ENCODE peak calls at places on chromosomes 12 and 14, in ten cellular contexts. P is kidney tubule cell; F is EH; W is cerebellar cortex; Q is COR-L47; L is activated T-cell treated with anti-CD3 and anti-CD28 coated beads, Interleukin-2, amount 50 U/mL, for 72 hours; D is HT1080; G is mucosa of gallbladder; H is anterior cingulate cortex; J is stimulated activated CD4-positive, alpha-beta T cell treated with anti-CD3 and anti-CD28 coated beads, Interleukin-4, amount 100 ng/mL, for 4 hours. O is an unnamed sample.

GRCh38 chr14:89040438-89041244 is 216.2 kb downstream of the TTC8 start:
- DNase-seq in H (peak; percentile 87), J (peak; percentile 65), L (peak; percentile 87), D (peak; percentile 91), G (peak; percentile 88), Q (peak; percentile 86), F (peak; percentile 91), P (peak; percentile 95), W (peak; percentile 92), O (peak; percentile 90)

GRCh38 chr12:128856035-128856790 is 2.9 kb downstream of the GLT1D1 start:
- DNase-seq in G (no peak), F (no peak), J (no peak), Q (no peak), W (no peak), D (no peak), H (no peak), P (no peak), L (no peak), O (no peak)

GRCh38 chr12:69623970-69624369 is 13.3 kb upstream of the LRRC10 start:
- DNase-seq in W (no peak), J (no peak), L (no peak), D (no peak), F (no peak), P (no peak), H (peak; percentile 9), Q (peak; percentile 92), G (no peak), O (no peak)

GRCh38 chr12:95446511-95446910 is 27.4 kb upstream of the METAP2 start:
- DNase-seq in P (peak; percentile 29), J (no peak), G (peak; percentile 17), L (no peak), F (no peak), Q (no peak), W (no peak), D (no peak), H (no peak), O (no peak)

GRCh38 chr12:115922952-115923564 is 354.4 kb downstream of the MED13L start:
- DNase-seq in Q (no peak), F (no peak), H (no peak), W (peak; percentile 9), G (no peak), L (no peak), J (no peak), D (peak; percentile 62), P (peak; percentile 30), O (peak; percentile 48)

GRCh38 chr14:75514673-75515630 is 7.3 kb upstream of the BATF start:
- DNase-seq in H (no peak), J (peak; percentile 32), W (no peak), P (peak; percentile 20), D (no peak), F (peak; percentile 29), G (no peak), Q (no peak), L (peak; percentile 76), O (no peak)

GRCh38 chr12:33988888-33989287 is 33.4 kb upstream of the ALG10 start:
- DNase-seq in L (no peak), D (peak; percentile 89), F (no peak), P (peak; percentile 71), J (no peak), Q (no peak), G (no peak), H (no peak), W (no peak), O (peak; percentile 82)

GRCh38 chr12:38291160-38291559 is 25.4 kb upstream of the ALG10B start:
- DNase-seq in F (no peak), H (no peak), G (no peak), Q (no peak), J (no peak), P (no peak), W (no peak), D (no peak), L (no peak), O (no peak)

GRCh38 chr12:111438501-111438900 is 32.8 kb downstream of the SH2B3 start:
- DNase-seq in G (peak; percentile 55), H (peak; percentile 21), J (peak; percentile 51), W (no peak), F (peak; percentile 43), L (no peak), Q (peak; percentile 14), P (peak; percentile 84), D (peak; percentile 93), O (peak; percentile 23)

GRCh38 chr12:21413369-21414277 is 23.8 kb upstream of the PYROXD1 start:
- DNase-seq in W (no peak), G (no peak), J (no peak), L (no peak), H (no peak), D (peak; percentile 26), F (no peak), P (no peak), Q (no peak), O (no peak)

GRCh38 chr14:94805726-94806288 is 35.9 kb upstream of the GSC start:
- DNase-seq in Q (no peak), H (no peak), J (no peak), W (no peak), F (peak; percentile 1), G (peak; percentile 24), D (no peak), L (no peak), P (no peak), O (no peak)

GRCh38 chr12:67042697-67043131 is 226.4 kb upstream of the CAND1 start:
- DNase-seq in P (peak; percentile 74), L (no peak), W (peak; percentile 72), D (peak; percentile 32), Q (peak; percentile 80), H (no peak), F (peak; percentile 40), G (peak; percentile 12), J (no peak), O (peak; percentile 69)